ENCODE peak calls at places on chromosome 1, in four cellular contexts. N is A549, Z is neuronal stem cell, R is fibroblast of lung. U is an unnamed sample.

GRCh38 chr1:232038704-232039103 is 412.1 kb downstream of the DISC1 start:
- DNase-seq in N (no peak), Z (no peak), R (no peak), U (no peak)

GRCh38 chr1:32888134-32888533 is 1.8 kb downstream of the HPCA start:
- DNase-seq in N (no peak), Z (no peak), R (no peak), U (peak; percentile 80)

GRCh38 chr1:193368302-193368701 is 181.9 kb upstream of the B3GALT2 start:
- DNase-seq in R (peak; percentile 18), N (no peak), Z (no peak), U (no peak)

GRCh38 chr1:53657256-53657805 is 81.6 kb downstream of the GLIS1 start:
- DNase-seq in Z (no peak), N (no peak), R (no peak), U (peak; percentile 58)

GRCh38 chr1:6033986-6034749 is 11.5 kb upstream of the KCNAB2 start:
- DNase-seq in N (peak; percentile 37), Z (no peak), R (no peak), U (peak; percentile 93)

GRCh38 chr1:75693551-75693950 is 31.0 kb upstream of the ACADM start:
- DNase-seq in Z (no peak), R (no peak), N (no peak), U (no peak)

GRCh38 chr1:227299688-227300087 is 18.6 kb downstream of the CDC42BPA start:
- DNase-seq in R (peak; percentile 29), N (peak; percentile 66), Z (no peak), U (no peak)

GRCh38 chr1:39539252-39539790 is 37.3 kb downstream of the PABPC4 start:
- DNase-seq in R (peak; percentile 58), Z (peak; percentile 50), N (peak; percentile 63), U (peak; percentile 92)

GRCh38 chr1:60727553-60727952 is 354.8 kb upstream of the NFIA start:
- DNase-seq in Z (no peak), R (no peak), N (no peak), U (no peak)

GRCh38 chr1:187838335-187839293 is 1009.9 kb downstream of the PLA2G4A start:
- DNase-seq in R (no peak), N (no peak), Z (no peak), U (no peak)

GRCh38 chr1:20124451-20125057 is 5.2 kb upstream of the PLA2G2D start:
- DNase-seq in Z (no peak), N (peak; percentile 42), R (peak; percentile 89), U (peak; percentile 84)

GRCh38 chr1:198620951-198621824 is 17.7 kb upstream of the PTPRC start:
- DNase-seq in R (peak; percentile 12), Z (no peak), N (no peak), U (no peak)

GRCh38 chr1:198623920-198624647 is 14.8 kb upstream of the PTPRC start:
- DNase-seq in Z (no peak), R (peak; percentile 82), N (no peak), U (no peak)

GRCh38 chr1:198627436-198628063 is 11.3 kb upstream of the PTPRC start:
- DNase-seq in N (no peak), R (no peak), Z (no peak), U (no peak)

GRCh38 chr1:198622532-198623218 is 16.2 kb upstream of the PTPRC start:
- DNase-seq in R (no peak), N (no peak), Z (no peak), U (no peak)

GRCh38 chr1:198624648-198624980 is 14.2 kb upstream of the PTPRC start:
- DNase-seq in N (no peak), R (no peak), Z (no peak), U (no peak)
- H3K4me2 ChIP-seq in N (no peak overlapping the region), R (no peak overlapping the region), Z (no peak overlapping the region), U (no peak overlapping the region)

DNA sequence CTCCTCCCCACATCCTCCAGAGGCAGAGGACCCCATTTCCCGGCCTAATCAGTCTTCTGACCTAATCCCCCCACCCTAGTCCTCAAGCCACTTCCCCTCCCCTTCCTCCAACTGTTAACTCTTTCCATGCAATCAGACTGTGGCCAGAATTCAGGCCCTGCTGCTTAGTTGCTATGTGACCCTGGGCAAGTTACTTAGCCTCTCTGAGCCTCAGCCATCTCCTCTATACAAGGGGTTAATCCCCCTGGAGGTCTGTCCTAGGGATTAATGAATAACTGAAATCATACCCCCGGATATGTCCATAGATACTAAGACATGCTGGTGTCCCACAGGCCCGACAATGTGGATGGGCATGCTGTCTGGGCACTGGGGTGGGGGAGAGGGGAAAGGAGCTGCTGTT is 18.3 kb downstream of the AHDC1 start:
- DNase-seq in N (no peak), R (no peak), Z (no peak), U (no peak)
- H3K4me2 ChIP-seq in N (no peak overlapping the region), R (no peak overlapping the region), Z (no peak overlapping the region), U (no peak overlapping the region)

GRCh38 chr1:117821382-117821755 is 108.1 kb downstream of the GDAP2 start:
- DNase-seq in N (no peak), R (peak; percentile 57), Z (no peak), U (no peak)
- H3K4me2 ChIP-seq in N (peak overlapping the region; percentile 12), R (peak overlapping the region; percentile 66), Z (no peak overlapping the region), U (peak overlapping the region; percentile 2)

GRCh38 chr1:148318900-148319242 is 164.2 kb downstream of the PPIAL4G start:
- DNase-seq in N (no peak), R (no peak), Z (no peak), U (no peak)

GRCh38 chr1:148315081-148315811 is 163.2 kb upstream of the NBPF11 start:
- DNase-seq in R (peak; percentile 74), N (no peak), Z (no peak), U (peak; percentile 82)

GRCh38 chr1:148317288-148317985 is 165.4 kb upstream of the NBPF11 start:
- DNase-seq in Z (no peak), R (no peak), N (no peak), U (peak; percentile 35)

DNA sequence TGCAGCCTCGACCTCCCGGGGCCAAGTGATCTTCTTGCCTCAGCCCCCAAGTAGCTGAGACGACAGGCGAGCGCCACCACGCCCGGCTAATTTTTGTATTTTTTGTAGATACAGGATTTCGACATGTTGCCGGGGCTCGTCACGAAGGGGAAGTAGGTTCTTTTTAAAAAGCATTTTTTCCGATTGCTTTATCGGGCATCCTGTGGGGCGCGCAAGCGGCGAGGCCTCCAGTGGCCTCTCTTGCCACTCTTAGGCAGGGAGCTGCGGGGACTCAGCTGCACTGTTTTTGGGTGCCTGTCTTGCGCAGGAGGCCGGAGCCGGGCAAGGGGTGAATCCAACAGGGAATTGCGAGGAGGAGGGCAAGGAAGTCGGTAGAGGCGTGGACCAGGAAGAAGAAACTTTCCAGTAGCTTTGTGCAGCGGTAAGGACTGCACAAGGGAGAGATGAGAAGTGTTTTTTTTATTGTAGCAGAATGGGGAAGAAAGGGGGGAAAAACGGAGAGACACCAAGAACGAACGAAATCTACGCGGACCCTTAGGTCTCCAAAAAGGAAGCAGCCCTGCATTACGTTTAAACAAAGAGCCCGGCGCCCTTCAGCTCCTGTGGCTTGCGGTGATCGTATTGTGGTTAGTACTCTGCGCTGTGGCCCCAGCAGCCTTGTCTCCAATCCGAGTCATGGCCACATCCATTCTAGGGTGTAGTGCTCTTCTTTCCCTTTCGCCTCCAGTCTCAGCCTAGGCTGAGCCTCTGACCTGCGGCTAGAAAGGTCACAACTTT is 164.8 kb downstream of the PPIAL4G start:
- DNase-seq in Z (no peak), N (no peak), R (peak; percentile 40), U (peak; percentile 57)
- H3K4me2 ChIP-seq in Z (peak overlapping the region; percentile 62), N (no peak overlapping the region), R (no peak overlapping the region), U (peak overlapping the region; percentile 80)

DNA sequence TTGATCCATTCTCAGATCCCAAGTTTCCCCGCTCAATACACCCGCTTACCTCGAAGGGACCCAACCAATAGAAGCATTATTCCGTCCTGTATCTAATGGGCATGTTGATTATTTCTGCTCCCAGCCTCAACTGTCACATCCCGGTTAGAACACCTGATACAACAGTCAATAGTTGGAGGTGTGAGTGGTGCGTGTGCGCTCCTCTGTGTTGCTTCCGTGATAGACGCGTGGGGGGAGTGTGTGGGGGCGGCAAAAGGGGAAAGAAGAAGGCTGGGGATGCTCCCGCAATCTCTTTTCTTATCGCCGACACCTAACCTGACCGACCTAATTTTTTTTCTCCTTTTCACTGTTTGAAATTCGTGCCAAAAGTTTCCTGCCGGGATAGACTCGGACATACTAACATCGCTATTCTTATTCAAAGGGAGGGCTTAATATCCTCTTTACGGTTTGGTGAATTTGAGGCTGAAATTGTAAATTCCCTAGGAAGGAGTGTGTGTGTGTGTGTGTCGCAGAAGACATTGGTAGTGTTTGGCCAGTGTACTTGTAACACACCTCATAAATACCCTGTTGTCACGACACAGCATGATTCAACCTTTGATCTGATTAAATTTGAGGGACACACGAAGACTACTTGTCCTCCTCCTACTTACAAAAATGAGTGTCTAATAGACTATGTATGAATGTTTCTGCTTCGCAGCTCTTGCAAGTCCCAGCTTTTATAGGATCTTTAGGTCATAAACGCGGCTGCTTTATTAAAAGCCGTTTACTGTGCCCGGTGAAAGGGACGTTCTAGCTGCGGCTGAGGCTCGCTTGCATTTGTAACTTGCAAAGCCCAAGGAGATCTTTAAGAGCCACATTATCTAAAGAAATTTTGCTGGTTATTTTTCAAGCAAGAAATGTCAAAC is 1.5 kb upstream of the PROX1 start:
- DNase-seq in Z (no peak), R (no peak), N (no peak), U (peak; percentile 65)
- H3K4me2 ChIP-seq in Z (peak overlapping the region; percentile 13), R (no peak overlapping the region), N (peak overlapping the region; percentile 98), U (no peak overlapping the region)

DNA sequence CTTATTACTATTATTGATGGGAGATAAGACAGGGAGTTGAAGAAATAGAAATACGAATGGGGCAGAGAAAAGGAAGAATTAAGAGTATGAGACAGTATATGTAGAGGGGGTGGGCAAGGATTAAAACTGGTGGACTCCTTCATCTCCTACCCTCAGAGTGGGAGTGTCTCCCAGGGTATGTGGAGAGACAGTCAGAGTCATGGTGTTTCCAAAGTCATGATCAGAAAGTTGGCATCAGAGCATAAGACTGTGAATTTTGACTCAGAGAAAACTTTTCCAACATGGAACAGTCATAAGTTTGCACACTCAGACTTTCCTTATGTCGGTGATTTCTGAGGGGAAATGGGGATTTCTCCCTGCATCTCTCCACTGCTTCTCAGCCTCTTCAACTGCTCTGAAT is 2.4 kb downstream of the CD84 start:
- DNase-seq in R (no peak), Z (no peak), N (no peak), U (no peak)
- H3K4me2 ChIP-seq in R (no peak overlapping the region), Z (no peak overlapping the region), N (no peak overlapping the region), U (no peak overlapping the region)

GRCh38 chr1:242586355-242586670 is 61.8 kb upstream of the PLD5 start:
- DNase-seq in R (no peak), Z (peak; percentile 26), N (no peak), U (no peak)
- H3K4me2 ChIP-seq in R (no peak overlapping the region), Z (peak overlapping the region; percentile 25), N (no peak overlapping the region), U (no peak overlapping the region)

DNA sequence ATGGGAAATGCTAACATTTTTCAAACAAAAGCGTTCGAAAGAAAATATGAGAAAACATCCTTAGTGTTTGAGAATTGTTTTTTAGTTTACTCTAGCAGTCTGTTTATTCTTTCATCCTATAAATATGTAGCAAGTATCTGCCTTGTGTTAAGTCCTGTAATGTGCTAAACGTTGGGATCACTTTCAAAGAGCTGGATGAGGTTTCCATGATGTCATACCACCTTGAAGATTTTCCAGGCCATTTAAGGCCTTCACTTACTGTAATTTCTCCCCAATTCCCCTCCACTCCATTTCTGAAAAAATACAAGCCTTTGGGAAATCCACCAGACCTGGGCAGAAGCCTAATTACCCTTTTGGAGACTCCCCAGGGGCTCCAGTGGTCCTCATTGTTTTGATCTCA is 24.2 kb upstream of the CTBS start:
- DNase-seq in R (peak; percentile 81), N (no peak), Z (no peak), U (no peak)
- H3K4me2 ChIP-seq in R (peak overlapping the region; percentile 84), N (no peak overlapping the region), Z (no peak overlapping the region), U (peak overlapping the region; percentile 74)

U was measured in osteoblast.